ENCODE peak calls at places on chromosome 19, in nine cellular contexts. Z, Y, Q, C, D, A, F, V and N are unnamed samples.

GRCh38 chr19:35247526-35248309 is 1.1 kb upstream of the LSR start:
- DNase-seq in Z (peak), Y (no peak), Q (peak), C (peak), D (peak), A (no peak), F (peak), V (peak), N (peak)

GRCh38 chr19:40745402-40745780 is 4.9 kb downstream of the ACTMAP start:
- DNase-seq in Z (no peak), Y (no peak), Q (no peak), C (no peak), D (no peak), A (no peak), F (no peak), V (no peak), N (no peak)

GRCh38 chr19:46904114-46905060 is 43.6 kb downstream of the ARHGAP35 start:
- DNase-seq in Z (no peak), Y (no peak), Q (no peak), C (no peak), D (no peak), A (no peak), F (no peak), V (no peak), N (no peak)

GRCh38 chr19:21020298-21021227 is at the start of gene ZNF430:
- DNase-seq in Z (peak), Y (peak), Q (peak), C (peak), D (peak), A (peak), F (peak), V (peak), N (peak)

GRCh38 chr19:5778402-5778801 is 6.1 kb downstream of the PRR22 start:
- DNase-seq in Z (no peak), Y (no peak), Q (no peak), C (no peak), D (no peak), A (no peak), F (no peak), V (no peak), N (no peak)

GRCh38 chr19:42023121-42023942 is 29.3 kb upstream of the ATP1A3 start:
- DNase-seq in Z (no peak), Y (no peak), Q (peak), C (no peak), D (no peak), A (no peak), F (no peak), V (no peak), N (no peak)

GRCh38 chr19:19997656-19998268 is 41.5 kb downstream of the ZNF682 start:
- DNase-seq in Z (no peak), Y (no peak), Q (peak), C (peak), D (no peak), A (peak), F (peak), V (no peak), N (no peak)

GRCh38 chr19:49210108-49210900 is 52.7 kb downstream of the TRPM4 start:
- DNase-seq in Z (no peak), Y (no peak), Q (no peak), C (no peak), D (peak), A (no peak), F (peak), V (peak), N (no peak)